ENCODE peak calls at places on chromosomes 16 and 17, in four cellular contexts. N is heart left ventricle, H is brain microvascular endothelial cell, C is pancreas. A is an unnamed sample.

GRCh38 chr17:17445296-17445924 is 31.4 kb upstream of the MED9 start:
- DNase-seq in N (no peak), H (no peak), C (no peak), A (no peak)

GRCh38 chr17:4576729-4577322 is 7.5 kb upstream of the SMTNL2 start:
- DNase-seq in N (no peak), H (no peak), C (no peak), A (no peak)

GRCh38 chr17:40980117-40980516 is 4.0 kb downstream of the KRT40 start:
- DNase-seq in N (no peak), H (no peak), C (no peak), A (no peak)

GRCh38 chr17:80124351-80124981 is 22.5 kb downstream of the EIF4A3 start:
- DNase-seq in N (no peak), H (no peak), C (no peak), A (no peak)

GRCh38 chr16:3087243-3087791 is 11.8 kb downstream of the ZSCAN10 start:
- DNase-seq in N (peak; percentile 59), H (no peak), C (no peak), A (no peak)

GRCh38 chr17:70636517-70637133 is 467.3 kb downstream of the KCNJ2 start:
- DNase-seq in N (no peak), H (peak; percentile 16), C (no peak), A (peak; percentile 16)

GRCh38 chr16:31476305-31477219 is 4.6 kb downstream of the TGFB1I1 start:
- DNase-seq in N (peak; percentile 66), H (no peak), C (peak; percentile 95), A (no peak)

GRCh38 chr17:65522751-65523404 is 38.6 kb downstream of the AXIN2 start:
- DNase-seq in N (no peak), H (no peak), C (no peak), A (no peak)

GRCh38 chr17:71237903-71238538 is 882.8 kb upstream of the SOX9 start:
- DNase-seq in N (no peak), H (peak; percentile 3), C (no peak), A (peak; percentile 25)

GRCh38 chr17:3695129-3695722 is 729 bp downstream of the P2RX5 start:
- DNase-seq in N (peak; percentile 72), H (no peak), C (no peak), A (no peak)

GRCh38 chr16:75379911-75380847 is 53.1 kb downstream of the CFDP1 start:
- DNase-seq in N (no peak), H (no peak), C (no peak), A (no peak)

GRCh38 chr17:68011199-68011665 is 15.0 kb upstream of the C17orf58 start:
- DNase-seq in N (peak; percentile 48), H (no peak), C (no peak), A (no peak)

GRCh38 chr17:8789743-8790142 is 9.4 kb downstream of the MFSD6L start:
- DNase-seq in N (no peak), H (no peak), C (no peak), A (no peak)

GRCh38 chr17:20010099-20010863 is 1.1 kb downstream of the SPECC1 start:
- DNase-seq in N (no peak), H (peak; percentile 14), C (peak; percentile 41), A (no peak)

GRCh38 chr17:67238976-67239375 is 6.0 kb downstream of the HELZ start:
- DNase-seq in N (no peak), H (no peak), C (no peak), A (no peak)

GRCh38 chr17:11511696-11512095 is 86.6 kb upstream of the DNAH9 start:
- DNase-seq in N (no peak), H (no peak), C (peak; percentile 82), A (no peak)

GRCh38 chr17:65170839-65171238 is 33.7 kb downstream of the RGS9 start:
- DNase-seq in N (peak; percentile 59), H (peak; percentile 68), C (peak; percentile 53), A (no peak)

GRCh38 chr17:61385869-61386245 is 13.8 kb upstream of the TBX2 start:
- DNase-seq in N (no peak), H (no peak), C (no peak), A (no peak)

GRCh38 chr17:61735807-61736206 is 127.5 kb downstream of the BRIP1 start:
- DNase-seq in N (no peak), H (no peak), C (no peak), A (no peak)

GRCh38 chr17:35761601-35762000 is 914 bp downstream of the C17orf50 start:
- DNase-seq in N (no peak), H (no peak), C (no peak), A (no peak)

GRCh38 chr17:74119960-74120359 is 83.5 kb upstream of the RPL38 start:
- DNase-seq in N (no peak), H (no peak), C (no peak), A (no peak)

GRCh38 chr16:58021661-58022551 is 3.6 kb upstream of the MMP15 start:
- DNase-seq in N (peak; percentile 21), H (peak; percentile 41), C (no peak), A (no peak)

GRCh38 chr17:797236-797635 is 15.1 kb downstream of the MRM3 start:
- DNase-seq in N (peak; percentile 23), H (no peak), C (no peak), A (no peak)

GRCh38 chr17:72516772-72517399 is 396.1 kb downstream of the SOX9 start:
- DNase-seq in N (peak; percentile 41), H (no peak), C (peak; percentile 35), A (no peak)

GRCh38 chr17:29210879-29211278 is 30.7 kb upstream of the MYO18A start:
- DNase-seq in N (no peak), H (no peak), C (no peak), A (no peak)

GRCh38 chr17:30273373-30273772 is 18.4 kb downstream of the BLMH start:
- DNase-seq in N (no peak), H (peak; percentile 39), C (no peak), A (peak; percentile 16)

GRCh38 chr16:28492511-28492910 is 637 bp upstream of the CLN3 start:
- DNase-seq in N (no peak), H (no peak), C (no peak), A (no peak)

GRCh38 chr16:50740747-50741146 is 1.1 kb upstream of the CYLD start:
- DNase-seq in N (no peak), H (no peak), C (no peak), A (no peak)

GRCh38 chr16:69301187-69301586 is 10.0 kb upstream of the VPS4A start:
- DNase-seq in N (no peak), H (no peak), C (no peak), A (no peak)

GRCh38 chr16:25066747-25067631 is 44.6 kb upstream of the LCMT1 start:
- DNase-seq in N (peak; percentile 86), H (peak; percentile 38), C (peak; percentile 79), A (no peak)

GRCh38 chr16:46801428-46802049 is 29.4 kb downstream of the C16orf87 start:
- DNase-seq in N (no peak), H (no peak), C (no peak), A (no peak)

GRCh38 chr17:28703552-28704218 is 8.0 kb downstream of the PROCA1 start:
- DNase-seq in N (no peak), H (no peak), C (no peak), A (no peak)

GRCh38 chr16:87350681-87351319 is 32.8 kb downstream of the FBXO31 start:
- DNase-seq in N (peak; percentile 23), H (no peak), C (no peak), A (peak; percentile 48)

GRCh38 chr16:87070657-87071056 is 246.5 kb downstream of the C16orf95 start:
- DNase-seq in N (no peak), H (no peak), C (no peak), A (no peak)

GRCh38 chr16:71288570-71288889 is 672 bp downstream of the CMTR2 start:
- DNase-seq in N (no peak), H (no peak), C (no peak), A (no peak)

DNA sequence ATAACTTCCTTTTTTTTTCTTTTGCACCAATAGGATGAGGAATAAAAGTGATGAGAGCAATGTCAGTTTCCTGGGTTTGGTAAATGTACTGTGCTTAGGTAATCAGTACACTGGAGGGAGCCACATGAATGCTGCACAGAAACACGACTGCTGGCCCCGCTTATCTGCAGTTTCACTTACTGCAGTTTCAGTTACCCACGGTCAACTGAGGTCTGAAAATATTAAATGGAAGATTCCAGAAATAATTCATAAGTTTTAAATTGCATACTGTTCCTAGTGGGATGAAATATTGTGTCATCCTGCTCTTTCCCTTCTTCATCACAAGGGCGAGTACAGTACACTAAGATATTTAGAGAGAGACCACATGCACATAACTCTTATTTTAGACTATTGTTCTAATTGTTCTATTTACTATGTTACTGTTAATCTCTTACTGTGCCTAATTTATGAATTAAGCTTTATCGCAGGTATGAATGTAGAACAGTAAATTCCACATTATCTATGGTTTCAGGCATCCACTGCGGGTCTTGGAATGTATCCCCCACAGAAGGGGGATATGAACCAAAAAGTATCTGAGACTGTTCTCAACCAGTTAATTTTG is 6.4 kb upstream of the LGALS3BP start:
- DNase-seq in N (no peak), H (peak; percentile 47), C (peak; percentile 43), A (no peak)
- H3K4me3 ChIP-seq in N (peak overlapping the region; percentile 48), H (peak overlapping the region; percentile 45), C (no peak overlapping the region), A (peak overlapping the region; percentile 24)

GRCh38 chr17:15260376-15261062 is 4.6 kb downstream of the PMP22 start:
- DNase-seq in N (peak; percentile 90), H (peak; percentile 80), C (peak; percentile 77), A (peak; percentile 86)

GRCh38 chr17:15261063-15261817 is 3.9 kb downstream of the PMP22 start:
- DNase-seq in N (peak; percentile 74), H (peak; percentile 57), C (no peak), A (no peak)

GRCh38 chr17:15258113-15258512 is 7.0 kb downstream of the PMP22 start:
- DNase-seq in N (no peak), H (no peak), C (no peak), A (no peak)

GRCh38 chr17:15255713-15256454 is 9.2 kb downstream of the PMP22 start:
- DNase-seq in N (peak; percentile 55), H (no peak), C (no peak), A (no peak)

GRCh38 chr17:15257316-15257925 is 7.7 kb downstream of the PMP22 start:
- DNase-seq in N (peak; percentile 89), H (peak; percentile 64), C (peak; percentile 63), A (peak; percentile 82)
- TF ChIP-seq CTCF in N (peak; percentile 91), H (peak; percentile 92), C (peak; percentile 72), A (peak; percentile 91)

DNA sequence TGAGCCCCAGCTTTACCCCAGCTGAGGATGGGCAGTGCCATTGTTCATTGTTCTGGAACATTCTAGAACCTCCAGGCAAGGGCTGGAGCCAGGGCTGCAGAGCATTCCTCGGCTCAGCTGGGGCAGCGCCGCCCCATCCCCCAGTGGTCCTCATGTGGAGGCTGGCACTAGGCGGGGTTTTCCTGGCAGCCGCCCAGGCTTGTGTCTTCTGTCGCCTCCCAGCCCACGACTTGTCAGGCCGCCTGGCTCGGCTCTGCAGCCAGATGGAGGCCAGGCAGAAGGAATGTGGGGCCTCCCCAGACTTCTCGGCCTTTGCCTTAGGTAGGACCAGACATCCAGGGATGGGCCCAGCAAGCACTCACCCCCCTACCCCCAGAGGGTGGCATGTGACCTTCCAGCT is at the start of gene TMEM95:
- DNase-seq in N (peak; percentile 79), H (no peak), C (no peak), A (no peak)
- H3K4me3 ChIP-seq in N (no peak within 1 kb of the TSS), H (no peak within 1 kb of the TSS), C (no peak within 1 kb of the TSS), A (no peak within 1 kb of the TSS)

GRCh38 chr16:67198238-67198734 is 645 bp upstream of the ELMO3 start:
- DNase-seq in N (no peak), H (no peak), C (no peak), A (no peak)

GRCh38 chr16:67199808-67200198 is 872 bp downstream of the ELMO3 start:
- DNase-seq in N (no peak), H (no peak), C (no peak), A (no peak)

GRCh38 chr16:67200491-67200890 is 1.6 kb downstream of the ELMO3 start:
- DNase-seq in N (no peak), H (no peak), C (no peak), A (no peak)

GRCh38 chr16:67197704-67198103 is 1.2 kb upstream of the ELMO3 start:
- DNase-seq in N (no peak), H (no peak), C (no peak), A (no peak)

GRCh38 chr16:67199011-67199807 is at the start of gene ELMO3:
- DNase-seq in N (no peak), H (no peak), C (peak; percentile 72), A (no peak)
- TF ChIP-seq CTCF in N (no peak), H (peak; percentile 47), C (peak; percentile 40), A (peak; percentile 36)